ENCODE peak calls at places on chromosomes 1 and 21, in four cellular contexts. T is IMR-90, U is HCT116, M is Peyer's patch. K is an unnamed sample.

GRCh38 chr1:163335216-163335615 is 13.5 kb downstream of the NUF2 start:
- DNase-seq in T (no peak), U (no peak), M (no peak), K (no peak)

GRCh38 chr21:45992311-45993209 is 11.0 kb downstream of the COL6A1 start:
- DNase-seq in T (no peak), U (no peak), M (peak; percentile 43), K (peak; percentile 8)

GRCh38 chr1:16396591-16396990 is 29.5 kb downstream of the SZRD1 start:
- DNase-seq in T (peak; percentile 84), U (no peak), M (no peak), K (peak; percentile 56)

GRCh38 chr1:225772323-225772768 is 5.3 kb upstream of the SRP9 start:
- DNase-seq in T (peak; percentile 88), U (peak; percentile 79), M (peak; percentile 90), K (peak; percentile 80)

GRCh38 chr1:87024936-87025537 is 110.6 kb downstream of the HS2ST1 start:
- DNase-seq in T (peak; percentile 22), U (peak; percentile 15), M (no peak), K (no peak)

GRCh38 chr1:229478852-229479251 is 29.3 kb downstream of the NUP133 start:
- DNase-seq in T (no peak), U (no peak), M (no peak), K (no peak)

GRCh38 chr1:246836647-246837046 is 95.1 kb downstream of the AHCTF1 start:
- DNase-seq in T (no peak), U (no peak), M (no peak), K (no peak)

GRCh38 chr21:38440746-38441145 is 57.5 kb downstream of the ERG start:
- DNase-seq in T (peak; percentile 80), U (no peak), M (no peak), K (no peak)

GRCh38 chr1:178038372-178038771 is 55.5 kb upstream of the RASAL2 start:
- DNase-seq in T (no peak), U (no peak), M (no peak), K (no peak)

GRCh38 chr1:215007880-215008279 is 74.7 kb upstream of the KCNK2 start:
- DNase-seq in T (peak; percentile 61), U (no peak), M (no peak), K (no peak)

GRCh38 chr1:228046421-228047182 is 35.9 kb upstream of the ARF1 start:
- DNase-seq in T (no peak), U (no peak), M (no peak), K (no peak)

GRCh38 chr1:25805863-25806225 is 5.9 kb downstream of the SELENON start:
- DNase-seq in T (no peak), U (no peak), M (no peak), K (no peak)

GRCh38 chr1:91700332-91700731 is 185.6 kb downstream of the TGFBR3 start:
- DNase-seq in T (peak; percentile 59), U (no peak), M (no peak), K (no peak)

GRCh38 chr21:45543710-45544448 is 1.6 kb upstream of the SLC19A1 start:
- DNase-seq in T (no peak), U (no peak), M (peak; percentile 44), K (peak; percentile 52)

GRCh38 chr1:27628712-27629111 is 6.3 kb downstream of the FGR start:
- DNase-seq in T (no peak), U (no peak), M (no peak), K (no peak)

GRCh38 chr21:44898011-44898493 is 22.6 kb downstream of the ITGB2 start:
- DNase-seq in T (no peak), U (no peak), M (no peak), K (peak; percentile 52)

GRCh38 chr1:37484325-37485051 is 10.1 kb downstream of the ZC3H12A start:
- DNase-seq in T (no peak), U (no peak), M (no peak), K (peak; percentile 37)

GRCh38 chr1:36389960-36390359 is 4.2 kb upstream of the STK40 start:
- DNase-seq in T (no peak), U (no peak), M (no peak), K (no peak)

GRCh38 chr1:15249032-15249601 is 2.1 kb downstream of the FHAD1 start:
- DNase-seq in T (peak; percentile 4), U (no peak), M (no peak), K (no peak)

GRCh38 chr21:45412909-45413581 is 8.1 kb downstream of the COL18A1 start:
- DNase-seq in T (no peak), U (no peak), M (no peak), K (no peak)

GRCh38 chr1:38585460-38585859 is 274.1 kb downstream of the RRAGC start:
- DNase-seq in T (no peak), U (no peak), M (no peak), K (no peak)

GRCh38 chr1:183327429-183328290 is 90.5 kb downstream of the NMNAT2 start:
- DNase-seq in T (no peak), U (no peak), M (no peak), K (no peak)

GRCh38 chr1:11673089-11673769 is 7.7 kb downstream of the MAD2L2 start:
- DNase-seq in T (no peak), U (no peak), M (no peak), K (no peak)

GRCh38 chr1:33428661-33429060 is 2.2 kb downstream of the PHC2 start:
- DNase-seq in T (no peak), U (no peak), M (no peak), K (no peak)

GRCh38 chr1:43316738-43317520 is 16.1 kb downstream of the TIE1 start:
- DNase-seq in T (peak; percentile 5), U (no peak), M (no peak), K (no peak)

GRCh38 chr1:232655041-232655745 is 25.3 kb upstream of the SIPA1L2 start:
- DNase-seq in T (no peak), U (no peak), M (no peak), K (no peak)

GRCh38 chr1:164608651-164609057 is 49.7 kb downstream of the PBX1 start:
- DNase-seq in T (peak; percentile 35), U (no peak), M (no peak), K (no peak)

GRCh38 chr21:14955936-14956520 is 108.8 kb downstream of the NRIP1 start:
- DNase-seq in T (no peak), U (no peak), M (no peak), K (no peak)

DNA sequence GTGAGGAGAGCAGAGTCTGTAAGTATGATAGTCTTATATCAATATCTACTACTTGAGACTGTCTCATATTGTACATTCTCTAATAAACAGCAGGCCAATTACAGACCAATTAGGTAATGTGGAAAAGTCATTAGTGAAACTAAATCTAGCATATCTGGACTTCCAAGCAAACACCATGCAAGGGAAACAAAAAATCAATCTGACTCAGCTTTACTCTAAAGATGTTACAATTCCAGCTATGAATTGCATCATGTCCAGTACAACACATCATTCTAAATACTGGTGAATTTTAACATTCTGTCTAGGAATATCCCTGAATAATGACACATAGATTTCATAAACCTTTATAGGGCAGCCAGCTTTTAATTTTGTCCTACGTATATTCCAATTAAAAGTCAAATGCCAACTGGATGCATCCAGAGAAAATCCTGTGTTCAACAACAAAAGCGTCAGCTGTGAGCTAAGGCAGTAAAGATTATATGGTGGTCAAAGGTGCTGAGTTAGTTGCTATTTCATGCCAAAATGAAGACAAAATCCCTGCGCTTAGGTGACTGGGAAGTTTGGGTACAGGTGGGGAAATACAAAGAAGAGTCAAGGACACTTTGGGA is 159.3 kb downstream of the TTLL7 start:
- DNase-seq in T (peak; percentile 44), U (no peak), M (no peak), K (no peak)
- TF ChIP-seq POLR2A in T (no peak), U (no peak), M (no peak), K (no peak)

GRCh38 chr1:78560811-78561210 is 59.4 kb upstream of the IFI44L start:
- DNase-seq in T (no peak), U (no peak), M (no peak), K (no peak)

GRCh38 chr1:78561856-78562255 is 58.4 kb upstream of the IFI44L start:
- DNase-seq in T (no peak), U (no peak), M (no peak), K (no peak)

GRCh38 chr1:78559680-78560079 is 60.6 kb upstream of the IFI44L start:
- DNase-seq in T (no peak), U (no peak), M (no peak), K (no peak)

GRCh38 chr1:78570539-78570938 is 49.7 kb upstream of the IFI44L start:
- DNase-seq in T (no peak), U (no peak), M (no peak), K (no peak)

DNA sequence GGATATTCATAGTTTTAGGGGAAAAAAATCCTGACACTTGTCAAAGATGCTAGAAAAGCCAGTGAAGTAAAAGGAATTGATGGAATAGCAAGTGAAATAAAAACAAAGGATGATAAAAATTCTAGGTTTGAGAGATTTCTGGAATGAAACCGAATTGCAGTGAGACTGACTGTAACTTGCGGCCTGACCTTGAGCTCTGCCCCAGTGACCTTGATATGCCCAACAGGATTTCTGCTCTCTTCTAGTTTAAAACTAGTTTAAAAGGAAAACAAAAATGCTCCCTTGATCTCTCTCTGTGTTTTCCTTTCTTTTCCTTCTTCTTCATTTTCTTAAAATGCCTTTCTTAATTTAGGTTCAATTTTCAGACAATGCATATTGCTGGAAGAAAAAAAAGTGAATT is 54.9 kb upstream of the IFI44L start:
- DNase-seq in T (no peak), U (no peak), M (no peak), K (no peak)
- H3K4me1 ChIP-seq in T (no peaks in the 10 kb centered on the region), U (no peaks in the 10 kb centered on the region), M (no peaks in the 10 kb centered on the region), K (no peaks in the 10 kb centered on the region)

DNA sequence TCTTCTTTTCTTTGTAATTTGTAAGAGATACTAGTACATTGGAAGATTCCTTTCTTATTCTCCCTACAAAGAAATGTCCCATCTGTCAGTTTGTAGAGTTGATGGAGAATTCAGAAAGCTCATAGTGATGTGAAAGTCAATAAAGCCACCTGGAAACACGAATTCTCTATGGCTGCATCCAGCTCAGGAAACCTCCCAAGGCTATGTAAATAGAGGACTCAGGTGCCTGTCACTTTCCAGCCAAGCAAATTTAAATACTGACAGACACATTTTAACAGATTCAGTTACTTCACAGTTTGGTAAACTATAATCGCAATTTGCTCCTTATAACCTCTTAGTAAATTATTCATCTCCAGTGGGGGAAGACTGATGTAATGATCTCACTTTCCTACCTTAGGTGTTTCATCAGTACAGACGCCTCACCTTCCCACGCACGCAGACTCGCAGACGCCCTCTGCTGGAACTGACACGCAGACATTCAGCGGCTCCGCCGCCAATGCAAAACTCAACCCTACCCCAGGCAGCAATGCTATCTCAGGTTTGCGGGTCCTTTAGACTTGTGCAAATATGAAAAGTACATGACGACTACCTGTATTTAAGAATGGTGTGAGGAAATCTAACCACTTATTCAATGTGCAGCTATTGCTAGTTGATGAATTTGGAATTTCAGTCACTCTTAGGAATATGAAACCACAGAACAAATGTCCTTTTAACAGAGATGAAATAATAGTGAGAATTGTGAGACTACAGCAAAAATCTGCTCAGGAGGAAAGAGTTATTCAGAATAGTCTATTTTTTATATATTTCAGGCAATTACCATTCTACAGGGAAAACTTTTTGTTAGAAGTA is 60.6 kb downstream of the PTPRC start:
- DNase-seq in T (peak; percentile 28), U (peak; percentile 59), M (peak; percentile 79), K (peak; percentile 69)
- H3K27ac ChIP-seq in T (no peak overlapping the region), U (no peak overlapping the region), M (no peak overlapping the region), K (no peak overlapping the region)

GRCh38 chr1:206470692-206471414 is 577 bp downstream of the IKBKE start:
- DNase-seq in T (peak; percentile 90), U (no peak), M (peak; percentile 76), K (no peak)

GRCh38 chr1:206468571-206468970 is 1.7 kb upstream of the IKBKE start:
- DNase-seq in T (no peak), U (no peak), M (no peak), K (no peak)

GRCh38 chr1:206469411-206469932 is 804 bp upstream of the IKBKE start:
- DNase-seq in T (no peak), U (no peak), M (no peak), K (no peak)

GRCh38 chr1:206471415-206471801 is 1.1 kb downstream of the IKBKE start:
- DNase-seq in T (no peak), U (no peak), M (no peak), K (no peak)

GRCh38 chr1:206469933-206470691 is at the start of gene IKBKE:
- DNase-seq in T (peak; percentile 73), U (peak; percentile 23), M (peak; percentile 84), K (no peak)
- TF ChIP-seq POLR2A in T (no peak), U (no peak), M (peak; percentile 32), K (peak; percentile 39)